ENCODE peak calls at places on chromosomes 16 and 17, in five cellular contexts. G is ovary, C is mammary epithelial cell, B is H9, O is A673. M is an unnamed sample.
A peak's percentile ranks its signal among the peaks of the same experiment; 100 is the strongest.

GRCh38 chr17:38451840-38452529 is 23.7 kb downstream of the ARHGAP23 start:
- DNase-seq in G (peak; percentile 75), C (no peak), B (peak; percentile 97), O (peak; percentile 77), M (no peak)

GRCh38 chr16:29974291-29975133 is 844 bp downstream of the TAOK2 start:
- DNase-seq in G (peak; percentile 52), C (no peak), B (no peak), O (no peak), M (peak; percentile 59)

GRCh38 chr17:40658396-40658795 is 6.6 kb downstream of the KRT222 start:
- DNase-seq in G (no peak), C (no peak), B (no peak), O (no peak), M (no peak)

GRCh38 chr17:83080641-83081560 is 1.5 kb downstream of the METRNL start:
- DNase-seq in G (peak; percentile 72), C (no peak), B (no peak), O (no peak), M (peak; percentile 88)

GRCh38 chr17:39608601-39609000 is 881 bp upstream of the NEUROD2 start:
- DNase-seq in G (no peak), C (no peak), B (peak; percentile 54), O (no peak), M (no peak)

GRCh38 chr17:67020293-67020766 is 24.0 kb upstream of the CACNG1 start:
- DNase-seq in G (no peak), C (no peak), B (no peak), O (no peak), M (no peak)

GRCh38 chr17:77314601-77315000 is 173.8 kb downstream of the SEC14L1 start:
- DNase-seq in G (peak; percentile 45), C (no peak), B (no peak), O (no peak), M (peak; percentile 69)

GRCh38 chr16:85029413-85029794 is 1.8 kb downstream of the KIAA0513 start:
- DNase-seq in G (no peak), C (peak; percentile 87), B (no peak), O (peak; percentile 46), M (no peak)

GRCh38 chr17:38749222-38750043 is 1.3 kb upstream of the PCGF2 start:
- DNase-seq in G (peak; percentile 92), C (peak; percentile 67), B (peak; percentile 93), O (peak; percentile 45), M (peak; percentile 91)

GRCh38 chr17:57459286-57459915 is 203.1 kb downstream of the MSI2 start:
- DNase-seq in G (no peak), C (peak; percentile 68), B (no peak), O (no peak), M (no peak)

GRCh38 chr17:17774009-17774881 is 62.5 kb downstream of the SREBF1 start:
- DNase-seq in G (no peak), C (peak; percentile 97), B (no peak), O (no peak), M (no peak)
- H3K27ac ChIP-seq in G (no peak overlapping the region), C (peak overlapping the region; percentile 98), B (no peak overlapping the region), O (no peak overlapping the region), M (peak overlapping the region; percentile 28)

GRCh38 chr17:31321971-31322370 is 549 bp upstream of the EVI2A start:
- DNase-seq in G (no peak), C (no peak), B (no peak), O (no peak), M (no peak)
- H3K27ac ChIP-seq in G (no peak overlapping the region), C (peak overlapping the region; percentile 13), B (no peak overlapping the region), O (no peak overlapping the region), M (no peak overlapping the region)

GRCh38 chr16:81555660-81556059 is 111.1 kb downstream of the CMIP start:
- DNase-seq in G (no peak), C (no peak), B (no peak), O (no peak), M (no peak)

GRCh38 chr16:81556715-81557284 is 112.2 kb downstream of the CMIP start:
- DNase-seq in G (no peak), C (no peak), B (no peak), O (no peak), M (peak; percentile 64)

GRCh38 chr16:81560979-81561657 is 116.5 kb downstream of the CMIP start:
- DNase-seq in G (no peak), C (peak; percentile 52), B (no peak), O (no peak), M (no peak)

GRCh38 chr16:81558444-81559175 is 114.0 kb downstream of the CMIP start:
- DNase-seq in G (no peak), C (no peak), B (no peak), O (no peak), M (peak; percentile 68)

GRCh38 chr16:81558077-81558443 is 113.5 kb downstream of the CMIP start:
- DNase-seq in G (no peak), C (no peak), B (no peak), O (no peak), M (peak; percentile 8)
- H3K27ac ChIP-seq in G (no peak overlapping the region), C (no peak overlapping the region), B (no peak overlapping the region), O (no peak overlapping the region), M (no peak overlapping the region)

GRCh38 chr16:28184625-28185024 is 27.1 kb downstream of the XPO6 start:
- DNase-seq in G (no peak), C (no peak), B (no peak), O (no peak), M (no peak)
- H3K27ac ChIP-seq in G (no peak overlapping the region), C (no peak overlapping the region), B (no peak overlapping the region), O (no peak overlapping the region), M (no peak overlapping the region)

GRCh38 chr16:68778551-68779231 is 41.6 kb downstream of the CDH1 start:
- DNase-seq in G (no peak), C (peak; percentile 74), B (peak; percentile 91), O (no peak), M (no peak)

GRCh38 chr16:68779891-68780290 is 42.8 kb downstream of the CDH1 start:
- DNase-seq in G (no peak), C (no peak), B (no peak), O (no peak), M (no peak)

GRCh38 chr16:68774982-68775381 is 37.9 kb downstream of the CDH1 start:
- DNase-seq in G (no peak), C (no peak), B (no peak), O (no peak), M (no peak)

GRCh38 chr16:68781784-68782183 is 44.7 kb downstream of the CDH1 start:
- DNase-seq in G (no peak), C (no peak), B (no peak), O (no peak), M (no peak)

GRCh38 chr16:68776821-68777485 is 39.9 kb downstream of the CDH1 start:
- DNase-seq in G (no peak), C (peak; percentile 56), B (no peak), O (no peak), M (no peak)
- H3K27ac ChIP-seq in G (no peak overlapping the region), C (peak overlapping the region; percentile 2), B (no peak overlapping the region), O (no peak overlapping the region), M (no peak overlapping the region)

M was measured in aorta.